ENCODE peak calls at places on chromosomes 1 and 21, in seven cellular contexts. Q, B, P, C, O, M and J are unnamed samples.

GRCh38 chr1:5950994-5951749 is 41.1 kb downstream of the NPHP4 start:
- DNase-seq in Q (no peak), B (no peak), P (no peak), C (peak; percentile 8), O (no peak), M (no peak), J (no peak)

GRCh38 chr1:37051386-37051785 is 17.1 kb upstream of the GRIK3 start:
- DNase-seq in Q (no peak), B (no peak), P (no peak), C (no peak), O (no peak), M (no peak), J (no peak)

GRCh38 chr1:57157818-57158606 is 192.2 kb upstream of the C8B start:
- DNase-seq in Q (no peak), B (no peak), P (no peak), C (no peak), O (no peak), M (no peak), J (no peak)

GRCh38 chr1:223135176-223135575 is 7.9 kb downstream of the TLR5 start:
- DNase-seq in Q (peak; percentile 76), B (no peak), P (no peak), C (peak; percentile 51), O (peak; percentile 69), M (no peak), J (peak; percentile 62)

GRCh38 chr1:1021010-1021845 is 1.3 kb downstream of the AGRN start:
- DNase-seq in Q (peak; percentile 73), B (peak; percentile 88), P (no peak), C (peak; percentile 81), O (peak; percentile 72), M (no peak), J (peak; percentile 71)

GRCh38 chr1:53371121-53371666 is 43.3 kb upstream of the LRP8 start:
- DNase-seq in Q (no peak), B (no peak), P (no peak), C (peak; percentile 16), O (no peak), M (no peak), J (no peak)

GRCh38 chr1:186275818-186276217 is 99.2 kb downstream of the TPR start:
- DNase-seq in Q (no peak), B (no peak), P (no peak), C (no peak), O (no peak), M (no peak), J (no peak)

GRCh38 chr1:4120557-4121292 is 220.7 kb upstream of the C1orf174 start:
- DNase-seq in Q (no peak), B (no peak), P (no peak), C (no peak), O (no peak), M (no peak), J (no peak)

GRCh38 chr1:179366093-179366800 is 476 bp downstream of the AXDND1 start:
- DNase-seq in Q (no peak), B (peak; percentile 25), P (no peak), C (no peak), O (peak; percentile 8), M (no peak), J (peak; percentile 11)

GRCh38 chr1:200075938-200076546 is 48.5 kb downstream of the NR5A2 start:
- DNase-seq in Q (peak; percentile 85), B (peak; percentile 86), P (no peak), C (no peak), O (peak; percentile 79), M (peak; percentile 71), J (peak; percentile 99)

GRCh38 chr1:166527752-166528151 is 311.5 kb upstream of the POGK start:
- DNase-seq in Q (no peak), B (no peak), P (no peak), C (no peak), O (no peak), M (no peak), J (no peak)

GRCh38 chr1:25896266-25896665 is 10.0 kb downstream of the STMN1 start:
- DNase-seq in Q (peak; percentile 42), B (peak; percentile 46), P (no peak), C (no peak), O (peak; percentile 74), M (no peak), J (peak; percentile 48)

DNA sequence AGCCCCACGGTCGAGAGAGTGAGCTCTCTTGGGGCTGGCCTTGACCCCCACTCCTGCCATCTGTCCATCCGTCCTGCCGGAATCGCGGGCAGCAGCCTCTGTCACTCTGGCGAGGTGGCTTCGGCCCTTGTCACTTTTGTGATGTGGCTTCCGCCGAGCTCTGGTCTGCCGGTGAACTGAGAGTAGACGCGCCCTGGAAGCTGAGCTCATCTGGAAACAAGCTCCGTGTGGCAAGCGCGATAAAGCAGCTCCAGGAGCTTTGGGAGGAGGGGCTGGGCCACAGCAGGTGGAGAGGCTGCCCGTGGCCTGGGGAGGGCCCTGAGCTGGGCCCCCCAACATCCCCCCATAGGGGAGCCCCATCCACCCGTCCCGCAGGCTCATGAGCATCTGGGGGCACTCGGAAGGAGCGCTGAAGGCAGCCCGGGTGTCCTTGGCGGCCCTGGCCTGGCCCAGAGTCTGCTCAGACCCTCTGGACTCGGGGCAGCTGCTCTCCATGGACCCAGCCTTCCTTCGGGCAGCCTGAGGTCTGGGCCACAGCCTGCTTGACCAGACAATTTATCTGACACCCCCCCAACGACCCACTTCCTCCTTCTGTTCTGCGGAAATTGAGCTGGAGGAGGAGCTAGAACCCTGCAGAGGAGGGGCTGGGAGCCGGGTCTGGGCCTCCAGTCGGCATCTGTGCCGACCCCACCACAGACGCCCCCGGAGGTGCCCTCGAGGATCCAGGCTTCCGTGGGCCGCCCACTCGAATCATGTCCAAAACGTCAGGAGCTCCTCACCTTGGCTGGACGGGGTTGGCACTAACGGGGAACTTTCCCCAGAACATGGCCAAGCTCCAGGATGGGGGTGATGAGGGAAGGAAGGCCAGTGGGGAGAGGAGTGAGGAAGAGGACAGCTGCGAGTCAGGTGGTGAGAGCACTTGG is 59.1 kb downstream of the SLC19A1 start:
- DNase-seq in Q (no peak), B (no peak), P (no peak), C (no peak), O (no peak), M (no peak), J (no peak)
- H3K4me3 ChIP-seq in Q (no peak overlapping the region), B (no peak overlapping the region), P (no peak overlapping the region), C (no peak overlapping the region), O (no peak overlapping the region), M (no peak overlapping the region), J (no peak overlapping the region)

GRCh38 chr1:66365628-66366027 is 168.3 kb upstream of the SGIP1 start:
- DNase-seq in Q (peak; percentile 60), B (no peak), P (no peak), C (no peak), O (peak; percentile 56), M (no peak), J (no peak)
- TF ChIP-seq CTCF in Q (no peak), B (no peak), P (no peak), C (no peak), O (no peak), M (no peak), J (no peak)

GRCh38 chr1:40058097-40058452 is 17.5 kb downstream of the CAP1 start:
- DNase-seq in Q (no peak), B (no peak), P (no peak), C (no peak), O (no peak), M (no peak), J (no peak)
- H3K4me3 ChIP-seq in Q (no peak overlapping the region), B (no peak overlapping the region), P (no peak overlapping the region), C (no peak overlapping the region), O (no peak overlapping the region), M (no peak overlapping the region), J (no peak overlapping the region)

GRCh38 chr1:157659576-157660247 is 40.9 kb downstream of the FCRL3 start:
- DNase-seq in Q (no peak), B (no peak), P (no peak), C (no peak), O (no peak), M (no peak), J (no peak)
- TF ChIP-seq CTCF in Q (no peak), B (no peak), P (no peak), C (no peak), O (no peak), M (no peak), J (no peak)

GRCh38 chr1:22714455-22714854 is 3.8 kb downstream of the EPHB2 start:
- DNase-seq in Q (no peak), B (no peak), P (no peak), C (no peak), O (no peak), M (no peak), J (no peak)

GRCh38 chr1:22711591-22712501 is 1.2 kb downstream of the EPHB2 start:
- DNase-seq in Q (peak; percentile 25), B (no peak), P (no peak), C (no peak), O (peak; percentile 39), M (no peak), J (peak; percentile 30)

GRCh38 chr1:22711071-22711470 is 432 bp downstream of the EPHB2 start:
- DNase-seq in Q (no peak), B (no peak), P (no peak), C (no peak), O (no peak), M (no peak), J (no peak)

GRCh38 chr1:22710688-22711024 is at the start of gene EPHB2:
- DNase-seq in Q (no peak), B (peak; percentile 58), P (no peak), C (no peak), O (peak; percentile 39), M (no peak), J (no peak)

GRCh38 chr1:22712502-22713271 is 2.0 kb downstream of the EPHB2 start:
- DNase-seq in Q (peak; percentile 34), B (no peak), P (no peak), C (no peak), O (peak; percentile 79), M (no peak), J (peak; percentile 22)
- H3K4me3 ChIP-seq in Q (peak overlapping the region; percentile 81), B (no peak overlapping the region), P (no peak overlapping the region), C (no peak overlapping the region), O (peak overlapping the region; percentile 70), M (peak overlapping the region; percentile 58), J (peak overlapping the region; percentile 54)